ENCODE peak calls at places on chromosomes 16 and 17, in five cellular contexts. L, I, Y, S and O are unnamed samples.

GRCh38 chr17:66787914-66788313 is 47.0 kb upstream of the CACNG5 start:
- DNase-seq in L (no peak), I (no peak), Y (no peak), S (no peak), O (no peak)

GRCh38 chr16:19502395-19503131 is 19.3 kb downstream of the GDE1 start:
- DNase-seq in L (no peak), I (no peak), Y (peak; percentile 67), S (peak; percentile 48), O (peak; percentile 84)

GRCh38 chr16:49532243-49532870 is 158.8 kb downstream of the C16orf78 start:
- DNase-seq in L (no peak), I (no peak), Y (no peak), S (no peak), O (no peak)

GRCh38 chr17:80720624-80721577 is 176.3 kb downstream of the RPTOR start:
- DNase-seq in L (no peak), I (no peak), Y (peak; percentile 74), S (no peak), O (peak; percentile 62)

GRCh38 chr17:74892974-74893911 is at the start of gene FADS6:
- DNase-seq in L (peak; percentile 75), I (peak; percentile 83), Y (peak; percentile 4), S (no peak), O (no peak)

GRCh38 chr17:65750678-65751077 is 189.2 kb upstream of the AXIN2 start:
- DNase-seq in L (peak; percentile 87), I (peak; percentile 78), Y (peak; percentile 91), S (peak; percentile 68), O (peak; percentile 87)

GRCh38 chr17:78408476-78409020 is 30.1 kb downstream of the PGS1 start:
- DNase-seq in L (no peak), I (peak; percentile 79), Y (no peak), S (no peak), O (no peak)

GRCh38 chr17:30922235-30922993 is 669 bp downstream of the ADAP2 start:
- DNase-seq in L (peak; percentile 52), I (peak; percentile 53), Y (peak; percentile 44), S (no peak), O (no peak)

GRCh38 chr17:39926135-39926587 is 1.2 kb downstream of the ORMDL3 start:
- DNase-seq in L (no peak), I (no peak), Y (peak; percentile 28), S (no peak), O (no peak)

GRCh38 chr16:17544785-17545184 is 74.0 kb upstream of the XYLT1 start:
- DNase-seq in L (no peak), I (no peak), Y (no peak), S (no peak), O (no peak)

GRCh38 chr17:35630530-35631148 is 43.5 kb downstream of the AP2B1 start:
- DNase-seq in L (no peak), I (no peak), Y (peak; percentile 82), S (no peak), O (peak; percentile 60)

GRCh38 chr17:77736207-77736600 is 222.3 kb upstream of the TNRC6C start:
- DNase-seq in L (no peak), I (no peak), Y (peak; percentile 19), S (peak; percentile 8), O (no peak)

GRCh38 chr16:24670623-24671454 is 58.6 kb upstream of the TNRC6A start:
- DNase-seq in L (no peak), I (no peak), Y (peak; percentile 93), S (peak; percentile 23), O (peak; percentile 81)

GRCh38 chr16:85448557-85449194 is 164.4 kb upstream of the GSE1 start:
- DNase-seq in L (peak; percentile 92), I (peak; percentile 75), Y (no peak), S (no peak), O (no peak)

GRCh38 chr17:66373944-66374817 is 71.8 kb downstream of the PRKCA start:
- DNase-seq in L (no peak), I (peak; percentile 57), Y (no peak), S (peak; percentile 18), O (no peak)

GRCh38 chr16:54275956-54276355 is 10.6 kb downstream of the IRX3 start:
- DNase-seq in L (no peak), I (no peak), Y (no peak), S (no peak), O (no peak)

GRCh38 chr17:73569758-73570319 is 74.4 kb downstream of the SDK2 start:
- DNase-seq in L (no peak), I (no peak), Y (no peak), S (no peak), O (no peak)

GRCh38 chr17:73568934-73569333 is 75.3 kb downstream of the SDK2 start:
- DNase-seq in L (no peak), I (no peak), Y (no peak), S (no peak), O (no peak)

GRCh38 chr17:73564856-73565255 is 79.4 kb downstream of the SDK2 start:
- DNase-seq in L (no peak), I (no peak), Y (no peak), S (no peak), O (no peak)

GRCh38 chr17:73562896-73563295 is 81.3 kb downstream of the SDK2 start:
- DNase-seq in L (no peak), I (no peak), Y (peak; percentile 51), S (peak; percentile 56), O (no peak)

DNA sequence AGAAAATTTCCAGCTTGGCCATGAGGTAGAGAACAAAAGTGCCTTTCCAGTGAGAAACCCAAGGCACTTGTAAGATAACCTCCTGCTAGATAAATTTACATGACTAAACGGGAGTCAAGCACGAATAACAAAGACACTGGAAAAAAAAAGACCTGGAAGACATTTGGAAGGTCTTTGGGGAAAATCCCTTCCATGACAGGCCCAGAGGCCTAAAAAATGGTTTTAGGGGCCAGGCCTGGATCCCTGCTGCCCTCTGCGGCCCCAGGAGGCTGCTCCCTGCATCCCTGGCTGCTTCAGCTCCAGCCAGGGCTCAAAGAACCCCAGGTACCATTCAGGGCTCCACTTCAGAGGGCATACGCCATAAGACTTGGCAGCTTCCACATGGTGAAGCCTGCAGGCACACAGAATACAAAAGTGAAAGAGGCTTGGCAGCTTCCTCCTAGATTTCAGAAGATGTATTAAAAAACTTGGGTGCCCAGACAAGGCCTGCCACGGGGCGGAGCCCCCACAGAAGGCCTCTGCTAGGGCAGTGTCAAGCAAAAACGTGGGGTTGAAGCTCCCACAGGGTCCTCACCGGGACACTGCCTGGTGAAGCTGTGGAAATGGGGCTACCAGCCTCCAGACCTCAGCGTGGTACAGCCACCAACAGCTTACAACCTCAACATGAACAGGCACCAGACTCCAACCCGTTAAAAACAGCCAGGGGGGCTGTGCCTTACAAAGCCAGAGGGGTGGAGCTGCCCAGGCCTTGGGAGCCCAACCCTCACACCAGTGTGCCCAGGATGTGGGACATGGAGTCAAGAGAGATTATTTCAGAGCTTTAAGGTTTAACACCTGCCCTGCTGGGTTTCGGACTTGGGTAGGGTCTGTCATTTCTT is 77.1 kb downstream of the SDK2 start:
- DNase-seq in L (no peak), I (no peak), Y (no peak), S (no peak), O (no peak)
- H3K4me3 ChIP-seq in L (no peak overlapping the region), I (no peak overlapping the region), Y (no peak overlapping the region), S (no peak overlapping the region), O (no peak overlapping the region)

GRCh38 chr17:68399638-68400403 is 57.5 kb downstream of the WIPI1 start:
- DNase-seq in L (peak; percentile 23), I (no peak), Y (peak; percentile 97), S (no peak), O (peak; percentile 76)
- H3K4me3 ChIP-seq in L (no peak overlapping the region), I (no peak overlapping the region), Y (peak overlapping the region; percentile 47), S (no peak overlapping the region), O (peak overlapping the region; percentile 14)

GRCh38 chr17:16286009-16286946 is 67.0 kb downstream of the CENPV start:
- DNase-seq in L (peak; percentile 93), I (peak; percentile 88), Y (peak; percentile 98), S (peak; percentile 79), O (peak; percentile 98)
- H3K4me3 ChIP-seq in L (no peak overlapping the region), I (peak overlapping the region; percentile 21), Y (peak overlapping the region; percentile 70), S (no peak overlapping the region), O (peak overlapping the region; percentile 30)

GRCh38 chr17:48014603-48015037 is 23.0 kb downstream of the COPZ2 start:
- DNase-seq in L (no peak), I (no peak), Y (no peak), S (no peak), O (no peak)

GRCh38 chr17:48011405-48012150 is 26.0 kb downstream of the COPZ2 start:
- DNase-seq in L (peak; percentile 35), I (no peak), Y (peak; percentile 68), S (no peak), O (no peak)

GRCh38 chr17:48016112-48016511 is 21.5 kb downstream of the COPZ2 start:
- DNase-seq in L (no peak), I (no peak), Y (peak; percentile 39), S (no peak), O (peak; percentile 86)

GRCh38 chr17:48012151-48012520 is 25.5 kb downstream of the COPZ2 start:
- DNase-seq in L (peak; percentile 50), I (no peak), Y (peak; percentile 64), S (no peak), O (no peak)

DNA sequence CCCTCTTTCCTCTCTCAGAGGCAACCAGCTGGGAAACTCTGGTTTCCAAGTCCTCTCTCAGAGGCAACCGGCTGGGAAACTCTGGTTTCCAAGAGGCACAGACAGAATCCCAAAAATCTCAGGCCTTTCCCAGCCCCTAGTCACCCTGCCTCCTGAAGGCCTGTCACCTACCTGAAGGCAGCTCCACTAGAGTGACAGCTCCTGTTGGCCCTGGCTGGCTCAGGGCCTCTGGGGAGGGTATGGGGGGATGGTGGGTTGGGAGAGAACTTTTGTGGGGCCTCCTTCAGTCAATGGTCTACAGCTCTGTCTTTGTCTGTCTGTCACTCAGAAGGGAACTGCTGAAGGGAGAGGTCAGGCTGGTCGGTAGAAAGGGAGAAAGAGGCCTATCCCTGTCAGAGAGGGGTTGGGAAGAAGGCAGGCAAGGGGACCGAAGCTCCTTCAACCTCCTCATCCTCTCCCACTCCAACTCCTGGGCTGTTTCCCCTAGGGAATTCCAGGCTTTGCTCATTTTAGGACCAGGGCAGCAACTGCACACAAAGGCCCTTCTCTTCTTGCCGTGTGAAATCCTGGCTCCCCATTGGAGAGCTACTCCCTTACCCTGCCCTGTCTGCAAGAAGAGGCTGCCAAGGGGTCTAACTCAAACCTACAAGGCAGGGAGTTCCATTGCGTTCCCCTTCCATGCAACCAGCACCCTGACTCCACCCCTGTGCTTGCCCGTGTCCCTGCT is 23.6 kb downstream of the COPZ2 start:
- DNase-seq in L (peak; percentile 15), I (no peak), Y (no peak), S (no peak), O (no peak)
- H3K4me3 ChIP-seq in L (no peak overlapping the region), I (no peak overlapping the region), Y (no peak overlapping the region), S (no peak overlapping the region), O (no peak overlapping the region)

GRCh38 chr17:82269138-82269881 is 4.2 kb downstream of the CSNK1D start:
- DNase-seq in L (no peak), I (peak; percentile 82), Y (no peak), S (no peak), O (no peak)

GRCh38 chr17:82272495-82273326 is 789 bp downstream of the CSNK1D start:
- DNase-seq in L (peak; percentile 72), I (peak; percentile 75), Y (peak; percentile 50), S (no peak), O (no peak)

GRCh38 chr17:82270651-82271050 is 2.8 kb downstream of the CSNK1D start:
- DNase-seq in L (no peak), I (no peak), Y (no peak), S (no peak), O (no peak)

GRCh38 chr17:82269882-82270500 is 3.5 kb downstream of the CSNK1D start:
- DNase-seq in L (peak; percentile 37), I (no peak), Y (no peak), S (no peak), O (no peak)

GRCh38 chr17:82271401-82271800 is 2.1 kb downstream of the CSNK1D start:
- DNase-seq in L (no peak), I (no peak), Y (no peak), S (no peak), O (no peak)
- H3K4me3 ChIP-seq in L (no peak overlapping the region), I (no peak overlapping the region), Y (peak overlapping the region; percentile 78), S (no peak overlapping the region), O (peak overlapping the region; percentile 85)